ENCODE peak calls at places on chromosomes 7 and 10, in four cellular contexts. X is KBM-7, D is retinal pigment epithelial cell, Y is T follicular helper cell. T is an unnamed sample.

GRCh38 chr7:131753620-131754222 is 197.3 kb upstream of the PODXL start:
- DNase-seq in X (no peak), D (no peak), Y (no peak), T (no peak)

GRCh38 chr10:42475168-42476098 is 162.9 kb downstream of the ZNF33B start:
- DNase-seq in X (no peak), D (no peak), Y (no peak), T (no peak)

GRCh38 chr10:35442006-35442405 is 105.7 kb downstream of the CCNY start:
- DNase-seq in X (no peak), D (no peak), Y (no peak), T (no peak)

GRCh38 chr7:2811476-2812118 is 32.5 kb downstream of the GNA12 start:
- DNase-seq in X (no peak), D (no peak), Y (no peak), T (no peak)

GRCh38 chr10:12013926-12014325 is 28.7 kb downstream of the UPF2 start:
- DNase-seq in X (no peak), D (no peak), Y (no peak), T (no peak)

GRCh38 chr10:86105181-86105580 is 261.4 kb downstream of the GRID1 start:
- DNase-seq in X (no peak), D (no peak), Y (no peak), T (no peak)

GRCh38 chr7:108094933-108095710 is 35.0 kb downstream of the LAMB4 start:
- DNase-seq in X (no peak), D (peak; percentile 96), Y (no peak), T (no peak)

GRCh38 chr7:134811798-134812197 is 32.4 kb downstream of the CALD1 start:
- DNase-seq in X (no peak), D (no peak), Y (no peak), T (no peak)

GRCh38 chr10:71367279-71367678 is 29.4 kb upstream of the CDH23 start:
- DNase-seq in X (no peak), D (no peak), Y (no peak), T (no peak)

GRCh38 chr10:48821692-48822091 is 117.9 kb downstream of the LRRC18 start:
- DNase-seq in X (no peak), D (no peak), Y (no peak), T (no peak)

GRCh38 chr10:21826725-21827124 is 176.8 kb downstream of the DNAJC1 start:
- DNase-seq in X (no peak), D (no peak), Y (no peak), T (no peak)

GRCh38 chr7:107936312-107936711 is 45.3 kb downstream of the DLD start:
- DNase-seq in X (no peak), D (no peak), Y (no peak), T (no peak)

GRCh38 chr7:64653721-64654401 is 12.1 kb upstream of the ZNF107 start:
- DNase-seq in X (no peak), D (no peak), Y (no peak), T (no peak)

GRCh38 chr10:68811367-68812009 is 15.8 kb upstream of the STOX1 start:
- DNase-seq in X (no peak), D (no peak), Y (no peak), T (no peak)

GRCh38 chr7:32605032-32605431 is 109.7 kb downstream of the AVL9 start:
- DNase-seq in X (no peak), D (no peak), Y (no peak), T (no peak)

GRCh38 chr10:62047240-62047897 is 145.9 kb downstream of the ARID5B start:
- DNase-seq in X (no peak), D (no peak), Y (no peak), T (no peak)

GRCh38 chr7:155819186-155819585 is 6.9 kb upstream of the SHH start:
- DNase-seq in X (no peak), D (no peak), Y (no peak), T (no peak)

GRCh38 chr7:94580601-94581000 is 71.0 kb downstream of the CASD1 start:
- DNase-seq in X (no peak), D (peak; percentile 80), Y (no peak), T (no peak)

GRCh38 chr10:72016608-72017310 is 52.6 kb downstream of the CHST3 start:
- DNase-seq in X (no peak), D (no peak), Y (no peak), T (no peak)

GRCh38 chr10:92822060-92822634 is 26.2 kb upstream of the EXOC6 start:
- DNase-seq in X (peak; percentile 68), D (peak; percentile 75), Y (no peak), T (no peak)

GRCh38 chr10:124520553-124521428 is 59.2 kb downstream of the LHPP start:
- DNase-seq in X (no peak), D (no peak), Y (no peak), T (no peak)

GRCh38 chr7:84729284-84729683 is 457.6 kb downstream of the SEMA3D start:
- DNase-seq in X (no peak), D (peak; percentile 72), Y (no peak), T (no peak)

GRCh38 chr10:123160311-123160980 is 6.2 kb downstream of the BUB3 start:
- DNase-seq in X (peak; percentile 14), D (no peak), Y (no peak), T (no peak)

GRCh38 chr7:138711007-138711406 is 9.8 kb upstream of the SVOPL start:
- DNase-seq in X (no peak), D (no peak), Y (no peak), T (no peak)

GRCh38 chr7:835491-836401 is 3.5 kb downstream of the SUN1 start:
- DNase-seq in X (peak; percentile 85), D (no peak), Y (no peak), T (no peak)

GRCh38 chr7:137658194-137658900 is 188.4 kb downstream of the DGKI start:
- DNase-seq in X (no peak), D (no peak), Y (no peak), T (no peak)

GRCh38 chr7:44283381-44284211 is 41.8 kb downstream of the CAMK2B start:
- DNase-seq in X (no peak), D (no peak), Y (no peak), T (no peak)

GRCh38 chr10:110641256-110641655 is 2.9 kb upstream of the RBM20 start:
- DNase-seq in X (no peak), D (no peak), Y (no peak), T (no peak)

GRCh38 chr10:130611239-130611638 is 475.0 kb downstream of the GLRX3 start:
- DNase-seq in X (no peak), D (no peak), Y (no peak), T (no peak)